ENCODE peak calls at places on chromosomes 13 and 19, in four cellular contexts. J is HAP-1, Y is fibroblast of lung, M is dorsolateral prefrontal cortex. K is an unnamed sample. For H3K27me3, the result is how much of the 10 kb centered on the place peaks cover.

GRCh38 chr13:114078501-114079451 is 53.6 kb downstream of the RASA3 start:
- DNase-seq in J (no peak), Y (peak), M (peak), K (no peak)

GRCh38 chr19:31356587-31357314 is 7.5 kb upstream of the TSHZ3 start:
- DNase-seq in J (peak), Y (peak), M (no peak), K (no peak)

GRCh38 chr19:5246554-5247155 is 94.0 kb downstream of the PTPRS start:
- DNase-seq in J (no peak), Y (peak), M (no peak), K (no peak)

GRCh38 chr19:3440082-3440481 is 40.2 kb downstream of the SMIM24 start:
- DNase-seq in J (no peak), Y (no peak), M (no peak), K (no peak)

GRCh38 chr19:6963937-6964336 is 57.3 kb downstream of the MBD3L2B start:
- DNase-seq in J (peak), Y (no peak), M (no peak), K (no peak)

GRCh38 chr19:15283141-15283885 is 49.0 kb downstream of the BRD4 start:
- DNase-seq in J (no peak), Y (peak), M (no peak), K (no peak)

GRCh38 chr19:13033819-13034611 is 38.7 kb downstream of the NFIX start:
- DNase-seq in J (peak), Y (peak), M (peak), K (no peak)

GRCh38 chr13:45542878-45543277 is 72.7 kb downstream of the ERICH6B start:
- DNase-seq in J (no peak), Y (no peak), M (no peak), K (no peak)

GRCh38 chr19:53809518-53810186 is 14.5 kb downstream of the NLRP12 start:
- DNase-seq in J (no peak), Y (no peak), M (no peak), K (no peak)

GRCh38 chr19:5079410-5079774 is 110.5 kb downstream of the KDM4B start:
- DNase-seq in J (no peak), Y (no peak), M (no peak), K (no peak)

GRCh38 chr19:45960595-45961235 is 12.9 kb downstream of the NOVA2 start:
- DNase-seq in J (no peak), Y (peak), M (peak), K (no peak)

GRCh38 chr19:19548915-19549537 is 11.0 kb downstream of the CILP2 start:
- DNase-seq in J (no peak), Y (no peak), M (no peak), K (no peak)

GRCh38 chr13:52869050-52869449 is 20.6 kb upstream of the PCDH8 start:
- DNase-seq in J (no peak), Y (no peak), M (no peak), K (no peak)
- H3K27me3 ChIP-seq in J (under half), Y (under half), M (under half), K (under half)

GRCh38 chr13:87792878-87793277 is 121.7 kb downstream of the SLITRK5 start:
- DNase-seq in J (no peak), Y (no peak), M (no peak), K (no peak)
- H3K4me3 ChIP-seq in J (no peak), Y (no peak), M (no peak), K (no peak)

GRCh38 chr13:39559838-39560237 is 43.2 kb downstream of the LHFPL6 start:
- DNase-seq in J (no peak), Y (no peak), M (no peak), K (no peak)
- H3K27me3 ChIP-seq in J (under half), Y (under half), M (under half), K (under half)

GRCh38 chr13:36685912-36686311 is 12.1 kb downstream of the SERTM1 start:
- DNase-seq in J (no peak), Y (peak), M (no peak), K (no peak)
- H3K4me3 ChIP-seq in J (no peak), Y (no peak), M (no peak), K (no peak)

GRCh38 chr19:44814517-44814916 is 5.6 kb downstream of the BCAM start:
- DNase-seq in J (no peak), Y (no peak), M (no peak), K (no peak)
- H3K27me3 ChIP-seq in J (under half), Y (under half), M (under half), K (under half)

DNA sequence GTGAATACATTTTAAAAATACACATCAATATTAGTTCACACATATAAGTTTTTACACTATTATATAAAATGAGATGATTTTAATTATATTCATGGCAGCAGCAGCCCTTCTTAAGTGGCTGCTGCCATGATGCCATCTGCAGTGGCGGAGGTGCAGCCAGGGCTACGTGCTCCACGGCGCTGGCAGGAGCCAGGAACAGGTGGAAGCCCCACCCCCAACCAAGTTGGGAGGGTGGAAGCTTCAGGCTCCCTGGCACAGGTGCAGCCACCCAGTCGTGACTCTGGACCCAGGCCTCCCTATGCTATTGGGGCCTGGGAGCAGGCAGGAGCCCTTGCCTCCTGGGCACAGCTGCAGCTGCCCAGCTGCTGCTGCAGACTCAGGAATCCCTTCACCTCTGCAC is 646.9 kb upstream of the PCDH9 start:
- DNase-seq in J (no peak), Y (no peak), M (no peak), K (no peak)
- H3K4me3 ChIP-seq in J (no peak), Y (no peak), M (no peak), K (no peak)